ENCODE peak calls at places on chromosome 11, in five cellular contexts. Z is esophagus squamous epithelium, I is iPS DF 6.9, K is thoracic aorta, X is colonic mucosa. D is an unnamed sample.
A peak's percentile ranks its signal among the peaks of the same experiment; 100 is the strongest.

GRCh38 chr11:72483412-72484186 is 49.3 kb upstream of the CLPB start:
- DNase-seq in X (peak; percentile 26), Z (no peak), I (no peak), K (no peak), D (no peak)

GRCh38 chr11:2526808-2527381 is 82.1 kb downstream of the KCNQ1 start:
- DNase-seq in I (no peak), X (peak; percentile 87), K (no peak), Z (no peak), D (peak; percentile 50)

GRCh38 chr11:114366331-114367243 is 33.7 kb downstream of the C11orf71 start:
- DNase-seq in X (no peak), I (no peak), K (no peak), Z (no peak), D (peak; percentile 76)

GRCh38 chr11:69912161-69912910 is 93.1 kb upstream of the FGF3 start:
- DNase-seq in Z (no peak), K (no peak), X (no peak), I (no peak), D (no peak)

GRCh38 chr11:17389957-17390649 is 1.6 kb upstream of the KCNJ11 start:
- DNase-seq in Z (no peak), I (no peak), X (no peak), K (no peak), D (no peak)

GRCh38 chr11:29231991-29232390 is 784.8 kb downstream of the KCNA4 start:
- DNase-seq in X (no peak), Z (no peak), K (no peak), I (no peak), D (no peak)

GRCh38 chr11:66725114-66725513 is 3.9 kb downstream of the SPTBN2 start:
- DNase-seq in Z (no peak), X (no peak), K (no peak), I (no peak), D (no peak)

GRCh38 chr11:69922015-69922595 is 102.9 kb upstream of the FGF3 start:
- DNase-seq in I (no peak), K (no peak), X (no peak), Z (no peak), D (no peak)

GRCh38 chr11:19607656-19608360 is 104.8 kb upstream of the NAV2 start:
- DNase-seq in X (no peak), Z (no peak), K (no peak), I (no peak), D (no peak)

GRCh38 chr11:67415501-67416304 is at the start of gene CARNS1:
- DNase-seq in Z (no peak), I (no peak), X (no peak), K (no peak), D (no peak)

GRCh38 chr11:2940930-2941821 is 12.0 kb upstream of the PHLDA2 start:
- DNase-seq in X (peak; percentile 83), K (no peak), I (no peak), Z (no peak), D (no peak)

GRCh38 chr11:1502971-1503707 is 16.6 kb upstream of the MOB2 start:
- DNase-seq in Z (no peak), X (no peak), K (no peak), I (no peak), D (no peak)

GRCh38 chr11:64675417-64676252 is 47.4 kb downstream of the NRXN2 start:
- DNase-seq in I (no peak), Z (no peak), X (peak; percentile 29), K (peak; percentile 74), D (peak; percentile 48)

GRCh38 chr11:10900686-10901415 is 43.0 kb upstream of the ZBED5 start:
- DNase-seq in K (no peak), X (no peak), Z (no peak), I (no peak), D (no peak)

GRCh38 chr11:1229471-1230120 is 6.7 kb downstream of the MUC5B start:
- DNase-seq in K (no peak), Z (no peak), X (peak; percentile 64), I (no peak), D (no peak)

GRCh38 chr11:64152841-64153691 is 12.8 kb downstream of the MACROD1 start:
- DNase-seq in Z (no peak), X (peak; percentile 66), I (no peak), K (no peak), D (peak; percentile 77)

GRCh38 chr11:68343761-68344256 is 31.4 kb downstream of the LRP5 start:
- DNase-seq in Z (no peak), I (no peak), X (peak; percentile 77), K (no peak), D (no peak)

GRCh38 chr11:117144477-117145392 is 648 bp downstream of the PAFAH1B2 start:
- DNase-seq in Z (peak; percentile 3), X (peak; percentile 67), I (no peak), K (peak; percentile 47), D (peak; percentile 76)

GRCh38 chr11:14519692-14520085 is 497 bp downstream of the PSMA1 start:
- DNase-seq in K (no peak), Z (no peak), I (no peak), X (no peak), D (no peak)

GRCh38 chr11:2041963-2042362 is 44.3 kb upstream of the H19 start:
- DNase-seq in X (no peak), I (no peak), K (no peak), Z (no peak), D (no peak)

GRCh38 chr11:24848857-24849256 is 352.0 kb downstream of the LUZP2 start:
- DNase-seq in I (no peak), K (no peak), X (no peak), Z (no peak), D (no peak)

GRCh38 chr11:40722179-40722795 is 737.2 kb downstream of the LRRC4C start:
- DNase-seq in X (no peak), Z (no peak), K (no peak), I (peak; percentile 43), D (no peak)

GRCh38 chr11:132205006-132205405 is 834.6 kb downstream of the NTM start:
- DNase-seq in I (no peak), Z (no peak), K (no peak), X (no peak), D (no peak)

GRCh38 chr11:83033972-83034672 is 37.6 kb downstream of the RAB30 start:
- DNase-seq in X (peak; percentile 48), Z (no peak), I (no peak), K (no peak), D (no peak)

GRCh38 chr11:32819187-32819586 is 10.5 kb upstream of the PRRG4 start:
- DNase-seq in X (no peak), I (no peak), Z (no peak), K (no peak), D (no peak)

GRCh38 chr11:94219771-94220170 is 84.6 kb upstream of the IZUMO1R start:
- DNase-seq in K (no peak), I (no peak), Z (no peak), X (no peak), D (no peak)

GRCh38 chr11:70552167-70552435 is 153.8 kb downstream of the CTTN start:
- DNase-seq in X (no peak), Z (no peak), K (no peak), I (no peak), D (no peak)

GRCh38 chr11:94593030-94593429 is 25.9 kb downstream of the PIWIL4 start:
- DNase-seq in K (no peak), Z (no peak), I (no peak), X (no peak), D (no peak)

DNA sequence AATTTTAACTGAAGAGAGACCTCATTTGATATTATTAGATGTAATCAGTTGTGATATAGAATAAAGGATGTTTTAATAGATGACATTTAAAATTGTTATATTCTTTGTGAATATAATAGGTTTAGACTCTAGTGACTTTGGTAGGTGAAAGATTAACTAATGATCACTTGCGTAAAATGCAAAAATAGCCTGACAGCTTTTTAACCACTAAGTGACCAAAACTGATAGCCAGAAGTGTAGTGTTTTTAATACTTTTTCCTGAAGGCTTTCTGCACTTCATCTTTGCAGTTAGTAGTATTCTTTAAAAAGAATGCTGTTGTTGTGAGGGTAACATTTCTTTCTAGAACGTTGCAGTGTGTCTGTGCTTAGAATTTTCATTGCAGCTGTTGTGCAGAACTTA is 5.1 kb downstream of the CAPRIN1 start:
- DNase-seq in I (no peak), Z (no peak), K (no peak), X (no peak), D (no peak)
- H3K4me1 ChIP-seq in I (no peaks in the 10 kb centered on the region), Z (no peaks in the 10 kb centered on the region), K (peaks cover 70% of the 10 kb centered on the region), X (peaks cover 29% of the 10 kb centered on the region), D (peaks cover 10% of the 10 kb centered on the region)

DNA sequence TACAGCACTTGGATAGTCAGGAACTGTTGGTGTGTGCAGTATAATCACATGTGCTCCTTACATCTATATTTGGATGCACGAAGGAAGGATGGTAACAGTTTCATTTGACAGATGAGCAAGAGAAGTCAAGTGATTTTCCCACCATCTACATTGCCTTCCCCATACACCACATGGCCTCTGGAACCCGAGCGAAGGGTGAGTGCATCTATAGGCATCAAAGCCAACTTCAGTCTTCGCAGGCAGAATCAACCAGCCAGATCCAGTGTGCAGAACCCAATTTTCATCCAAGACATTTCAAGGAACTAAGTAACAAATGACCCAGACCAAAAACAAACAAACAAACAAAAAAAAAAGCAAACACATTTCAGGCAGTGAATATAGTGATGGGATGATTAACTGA is 85.1 kb upstream of the BLID start:
- DNase-seq in X (no peak), K (no peak), I (no peak), Z (no peak), D (no peak)
- H3K4me3 ChIP-seq in X (no peak overlapping the region), K (peak overlapping the region; percentile 75), I (no peak overlapping the region), Z (peak overlapping the region; percentile 25), D (no peak overlapping the region)

GRCh38 chr11:36451045-36451444 is 59.0 kb downstream of the TRAF6 start:
- DNase-seq in K (no peak), X (no peak), Z (no peak), I (no peak), D (no peak)

GRCh38 chr11:36453678-36454077 is 56.4 kb downstream of the TRAF6 start:
- DNase-seq in K (no peak), X (peak; percentile 76), I (no peak), Z (no peak), D (peak; percentile 61)

GRCh38 chr11:36452987-36453386 is 57.1 kb downstream of the TRAF6 start:
- DNase-seq in K (no peak), I (no peak), X (no peak), Z (no peak), D (peak; percentile 19)

GRCh38 chr11:36451681-36452080 is 58.4 kb downstream of the TRAF6 start:
- DNase-seq in X (no peak), Z (no peak), K (no peak), I (no peak), D (no peak)

DNA sequence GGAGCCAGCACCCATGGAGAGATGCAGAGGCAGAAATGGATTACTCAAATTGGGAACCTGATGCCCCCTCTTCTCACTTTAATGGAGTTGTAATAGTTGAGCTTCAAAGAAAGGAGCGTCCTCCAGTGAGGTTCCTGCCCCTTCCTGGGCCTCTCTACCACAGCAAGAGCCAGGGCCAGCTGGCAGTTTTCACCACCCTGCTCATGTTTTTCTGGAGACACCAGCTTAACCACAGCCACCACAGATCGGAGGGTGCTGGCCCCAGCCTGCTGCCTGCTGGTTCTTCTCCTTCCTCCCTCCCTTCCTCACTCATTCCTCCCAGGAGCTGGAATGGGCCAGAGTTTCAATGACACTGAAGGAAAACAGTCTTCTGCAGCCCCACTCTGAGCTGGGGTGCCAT is 57.8 kb downstream of the TRAF6 start:
- DNase-seq in K (no peak), X (no peak), I (no peak), Z (no peak), D (peak; percentile 37)
- H3K4me1 ChIP-seq in K (peaks cover 85% of the 10 kb centered on the region), X (peaks cover 16% of the 10 kb centered on the region), I (peaks cover 4% of the 10 kb centered on the region), Z (peaks cover 3% of the 10 kb centered on the region), D (peaks cover 68% of the 10 kb centered on the region)

DNA sequence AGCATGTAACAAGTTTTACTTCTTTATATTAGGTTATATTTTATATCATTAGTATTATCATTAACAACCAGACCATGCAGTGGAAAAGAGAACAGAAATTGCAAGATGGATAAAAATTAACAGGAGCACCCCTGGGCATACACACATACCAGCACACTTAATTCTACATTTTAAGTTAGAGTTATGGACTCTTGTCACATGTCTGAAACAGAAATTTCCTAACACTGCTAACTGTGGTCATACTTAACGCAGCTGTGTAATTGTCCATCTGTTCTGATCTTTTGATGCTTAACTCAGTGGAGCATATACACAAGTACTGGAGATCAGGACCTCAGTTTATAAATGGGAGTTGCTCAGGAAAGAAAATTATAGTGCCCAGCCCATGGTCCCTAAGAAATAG is 358 bp downstream of the OR52H1 start:
- DNase-seq in K (no peak), Z (no peak), X (no peak), I (no peak), D (no peak)
- H3K4me3 ChIP-seq in K (no peak overlapping the region), Z (no peak overlapping the region), X (no peak overlapping the region), I (no peak overlapping the region), D (no peak overlapping the region)

D was measured in SJSA1.